ENCODE peak calls at places on chromosomes 4 and X, in five cellular contexts. C is mesenchymal stem cell, K is IMR-90, W is mesendoderm, H is H9. X is an unnamed sample. For H3K27me3, the result is how much of the 10 kb centered on the place peaks cover.

GRCh38 chrX:3516051-3516541 is 169.6 kb upstream of the MXRA5 start:
- DNase-seq in C (no peak), K (peak), W (no peak), H (no peak), X (no peak)

GRCh38 chr4:147201016-147201415 is 255.4 kb upstream of the TTC29 start:
- DNase-seq in C (peak), K (peak), W (no peak), H (no peak), X (no peak)

GRCh38 chr4:23584024-23584423 is 305.8 kb downstream of the PPARGC1A start:
- DNase-seq in C (no peak), K (no peak), W (no peak), H (no peak), X (no peak)

GRCh38 chr4:106140601-106141000 is 175.4 kb downstream of the TBCK start:
- DNase-seq in C (no peak), K (no peak), W (no peak), H (no peak), X (no peak)

GRCh38 chr4:3217266-3217665 is 31.7 kb upstream of the MSANTD1 start:
- DNase-seq in C (no peak), K (no peak), W (no peak), H (no peak), X (no peak)

GRCh38 chrX:23699636-23700194 is 32.4 kb downstream of the PRDX4 start:
- DNase-seq in C (no peak), K (peak), W (peak), H (peak), X (no peak)

GRCh38 chr4:157818946-157819692 is 353.7 kb downstream of the GASK1B start:
- DNase-seq in C (no peak), K (no peak), W (no peak), H (no peak), X (no peak)

GRCh38 chr4:169243808-169244207 is 26.9 kb downstream of the SH3RF1 start:
- DNase-seq in C (no peak), K (peak), W (no peak), H (no peak), X (no peak)

GRCh38 chrX:37543324-37543723 is 28.1 kb upstream of the LANCL3 start:
- DNase-seq in C (no peak), K (no peak), W (no peak), H (no peak), X (no peak)

GRCh38 chrX:19990225-19990518 is 689 bp downstream of the BCLAF3 start:
- DNase-seq in C (peak), K (no peak), W (no peak), H (no peak), X (no peak)

GRCh38 chrX:80846247-80846646 is 36.6 kb upstream of the BRWD3 start:
- DNase-seq in C (no peak), K (no peak), W (no peak), H (no peak), X (no peak)

GRCh38 chr4:67581913-67582312 is 23.4 kb downstream of the STAP1 start:
- DNase-seq in C (no peak), K (no peak), W (no peak), H (no peak), X (no peak)

GRCh38 chrX:133709486-133709885 is 275.9 kb downstream of the GPC3 start:
- DNase-seq in C (no peak), K (no peak), W (no peak), H (no peak), X (no peak)

GRCh38 chr4:140151700-140152014 is 2.3 kb downstream of the MAML3 start:
- DNase-seq in C (peak), K (peak), W (peak), H (peak), X (no peak)

GRCh38 chr4:141871086-141871485 is 234.7 kb downstream of the IL15 start:
- DNase-seq in C (peak), K (peak), W (no peak), H (no peak), X (no peak)

GRCh38 chr4:76758290-76758882 is 139.6 kb downstream of the SOWAHB start:
- DNase-seq in C (peak), K (peak), W (peak), H (no peak), X (peak)

GRCh38 chr4:86026720-86027119 is 333.1 kb downstream of the MAPK10 start:
- DNase-seq in C (no peak), K (no peak), W (no peak), H (no peak), X (no peak)

GRCh38 chr4:147682755-147683154 is 1.2 kb downstream of the PRMT9 start:
- DNase-seq in C (peak), K (peak), W (no peak), H (no peak), X (no peak)

GRCh38 chr4:108902769-108903168 is 139.9 kb upstream of the ETNPPL start:
- DNase-seq in C (no peak), K (no peak), W (no peak), H (no peak), X (no peak)

GRCh38 chr4:112069110-112069509 is 76.1 kb upstream of the FAM241A start:
- DNase-seq in C (no peak), K (no peak), W (no peak), H (no peak), X (no peak)

GRCh38 chr4:168600796-168601583 is 104.1 kb downstream of the PALLD start:
- DNase-seq in C (no peak), K (no peak), W (no peak), H (no peak), X (no peak)

GRCh38 chr4:145565328-145565727 is 53.9 kb upstream of the MMAA start:
- DNase-seq in C (peak), K (no peak), W (no peak), H (no peak), X (no peak)

GRCh38 chrX:105564536-105564935 is 257.8 kb upstream of the NRK start:
- DNase-seq in C (peak), K (peak), W (no peak), H (no peak), X (no peak)

GRCh38 chr4:120052840-120053239 is 13.8 kb downstream of the MAD2L1 start:
- DNase-seq in C (peak), K (peak), W (no peak), H (no peak), X (no peak)

GRCh38 chr4:101651778-101652177 is 138.8 kb upstream of the BANK1 start:
- DNase-seq in C (no peak), K (no peak), W (no peak), H (no peak), X (no peak)

GRCh38 chr4:96305030-96305429 is 465.1 kb downstream of the PDHA2 start:
- DNase-seq in C (no peak), K (no peak), W (peak), H (no peak), X (no peak)

GRCh38 chr4:139934336-139934735 is 219.6 kb downstream of the MAML3 start:
- DNase-seq in C (no peak), K (peak), W (no peak), H (no peak), X (no peak)

GRCh38 chr4:55658657-55659056 is 22.6 kb upstream of the NMU start:
- DNase-seq in C (no peak), K (no peak), W (no peak), H (no peak), X (no peak)

GRCh38 chr4:41414380-41414779 is 123.6 kb upstream of the LIMCH1 start:
- DNase-seq in C (no peak), K (no peak), W (no peak), H (no peak), X (no peak)

GRCh38 chrX:12139934-12140611 is 1.8 kb downstream of the FRMPD4 start:
- DNase-seq in C (no peak), K (peak), W (no peak), H (no peak), X (no peak)

GRCh38 chr4:128468485-128468989 is 180.9 kb upstream of the PGRMC2 start:
- DNase-seq in C (peak), K (peak), W (no peak), H (no peak), X (no peak)

GRCh38 chrX:3362956-3363355 is 16.5 kb upstream of the MXRA5 start:
- DNase-seq in C (no peak), K (no peak), W (peak), H (no peak), X (no peak)

GRCh38 chr4:42281324-42282020 is 115.8 kb upstream of the SHISA3 start:
- DNase-seq in C (no peak), K (no peak), W (no peak), H (no peak), X (no peak)

GRCh38 chr4:7929530-7929951 is 10.1 kb downstream of the AFAP1 start:
- DNase-seq in C (no peak), K (no peak), W (peak), H (peak), X (no peak)

GRCh38 chr4:40856836-40857362 is 107.1 kb downstream of the NSUN7 start:
- DNase-seq in C (peak), K (peak), W (peak), H (peak), X (peak)

GRCh38 chrX:68177542-68177941 is 255.8 kb downstream of the OPHN1 start:
- DNase-seq in C (peak), K (peak), W (no peak), H (no peak), X (no peak)

GRCh38 chr4:171847751-171848150 is 34.5 kb downstream of the GALNTL6 start:
- DNase-seq in C (no peak), K (no peak), W (no peak), H (no peak), X (no peak)

GRCh38 chr4:176789955-176790354 is 2.8 kb downstream of the VEGFC start:
- DNase-seq in C (peak), K (peak), W (peak), H (no peak), X (no peak)

GRCh38 chr4:76208005-76208765 is 5.4 kb downstream of the SCARB2 start:
- DNase-seq in C (peak), K (peak), W (peak), H (no peak), X (no peak)

GRCh38 chr4:94791701-94792100 is 33.9 kb downstream of the BMPR1B start:
- DNase-seq in C (no peak), K (no peak), W (no peak), H (no peak), X (no peak)

DNA sequence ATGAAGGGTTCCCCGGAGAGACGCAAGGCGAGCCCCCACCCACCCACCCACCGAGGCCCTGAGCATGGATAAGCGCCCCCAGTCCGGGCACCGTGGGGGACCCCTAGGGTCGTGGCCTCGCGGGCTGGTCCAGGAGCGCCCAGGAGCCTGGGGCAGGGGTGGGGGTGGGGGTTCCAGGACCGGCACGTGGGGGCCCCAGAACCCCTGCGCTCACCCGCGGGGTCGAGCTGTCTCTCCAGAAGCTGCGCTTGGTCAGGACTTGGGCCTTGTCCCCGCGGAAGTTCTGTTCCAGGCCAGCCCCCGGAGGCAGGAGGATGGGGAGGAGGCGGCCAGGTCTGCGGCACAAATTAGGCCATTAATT is 11.2 kb upstream of the SHOX start:
- DNase-seq in C (no peak), K (no peak), W (no peak), H (no peak), X (no peak)
- H3K27me3 ChIP-seq in C (under half), K (under half), W (under half), H (half or more), X (half or more)

GRCh38 chr4:99949034-99949998 is 759 bp downstream of the H2AZ1 start:
- DNase-seq in C (peak), K (peak), W (peak), H (peak), X (peak)

GRCh38 chr4:99947190-99947578 is 766 bp upstream of the DNAJB14 start:
- DNase-seq in C (no peak), K (no peak), W (no peak), H (no peak), X (no peak)

GRCh38 chr4:99947608-99948007 is 1.2 kb upstream of the DNAJB14 start:
- DNase-seq in C (peak), K (no peak), W (peak), H (no peak), X (no peak)

GRCh38 chr4:99950913-99951254 is 809 bp upstream of the H2AZ1 start:
- DNase-seq in C (no peak), K (no peak), W (no peak), H (no peak), X (no peak)

DNA sequence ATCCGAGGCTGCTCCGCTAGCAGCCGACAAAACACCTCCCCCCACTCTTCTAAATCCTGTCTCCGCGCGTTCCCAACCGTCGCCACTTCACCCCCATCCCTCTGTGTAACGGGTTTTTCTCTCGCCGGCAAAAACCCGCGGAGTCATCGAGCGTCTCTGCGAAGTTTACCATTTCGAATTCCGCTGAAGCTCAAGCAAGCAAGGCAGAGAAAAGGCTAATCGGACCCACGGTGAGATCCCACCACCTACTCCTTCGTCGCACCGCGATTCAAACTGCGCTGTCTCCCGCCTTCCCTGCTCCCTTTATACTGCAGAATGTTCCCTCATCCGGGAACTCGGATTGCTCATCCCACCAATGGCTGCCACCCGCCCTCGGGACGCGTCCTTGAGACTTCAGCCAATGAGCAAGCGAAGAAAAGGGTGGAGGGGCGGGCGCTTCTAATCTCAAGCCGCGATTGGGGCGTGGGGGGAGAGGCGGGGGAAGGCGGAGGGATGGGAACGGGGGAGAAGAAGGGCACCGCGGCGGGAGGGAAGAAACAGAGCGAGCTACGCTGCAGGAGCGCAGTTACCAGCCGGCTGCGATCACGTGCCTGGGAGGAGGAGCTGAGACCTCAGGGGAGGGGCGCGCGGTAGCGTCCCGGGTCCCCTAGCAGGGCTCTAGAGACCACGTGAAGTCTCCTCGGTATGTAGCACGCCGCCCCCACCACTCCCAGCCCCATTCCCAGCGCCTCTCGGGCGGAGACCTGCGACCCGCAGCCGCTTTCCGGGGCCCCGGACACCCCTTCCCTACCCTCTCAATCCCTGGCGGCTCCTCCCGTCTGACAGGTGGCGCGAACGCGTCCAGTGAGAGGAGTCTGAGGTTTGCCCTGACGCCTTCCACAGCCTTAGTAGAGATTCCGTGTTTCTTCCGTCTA is at the start of gene H2AZ1:
- DNase-seq in C (peak), K (peak), W (peak), H (peak), X (peak)
- H2BK120ac ChIP-seq in C (peak), K (peak), W (no peak), H (peak), X (no peak)

GRCh38 chr4:53365486-53366300 is at the start of gene SCFD2:
- DNase-seq in C (peak), K (peak), W (peak), H (peak), X (peak)
- H3K27ac ChIP-seq in C (no peak), K (peak), W (no peak), H (no peak), X (no peak)

DNA sequence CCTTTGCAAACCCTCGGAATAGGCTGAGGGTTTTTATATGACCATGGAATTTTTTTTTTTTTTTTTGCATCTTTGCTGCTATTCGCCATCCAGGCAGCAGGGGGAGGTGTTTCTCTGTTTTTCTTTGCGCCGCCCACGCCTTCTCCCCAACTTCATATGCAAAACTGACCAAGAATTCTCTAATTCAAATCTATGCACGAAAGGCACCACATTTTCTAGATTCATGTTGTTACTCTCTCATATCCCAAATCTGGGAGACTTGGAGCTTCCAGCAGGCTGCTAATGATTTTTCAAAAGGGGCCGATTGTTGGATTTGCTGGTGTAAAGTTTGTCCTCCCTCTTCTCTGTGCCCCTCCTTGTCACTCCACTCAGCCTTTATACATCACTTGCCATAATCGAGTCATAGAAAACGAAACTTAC is 29.1 kb upstream of the BOD1L1 start:
- DNase-seq in C (peak), K (peak), W (peak), H (peak), X (peak)
- H3K27me3 ChIP-seq in C (under half), K (under half), W (under half), H (under half), X (under half)

X was measured in neuronal stem cell.